ENCODE peak calls at places on chromosomes 5 and 9, in eight cellular contexts. One of them, this sample, is unnamed.

GRCh38 chr5:177261510-177261909 is 42.0 kb downstream of the RAB24 start:
- DNase-seq in kidney epithelial cell: no peak
- DNase-seq in cardiac muscle cell: no peak
- DNase-seq in IMR-90: no peak
- DNase-seq in neural progenitor cell: no peak
- DNase-seq in fibroblast of the aortic adventitia: no peak
- DNase-seq in coronary artery: no peak
- DNase-seq in fibroblast of villous mesenchyme: no peak
- DNase-seq in this sample: no peak

GRCh38 chr5:111016801-111017200 is 54.7 kb upstream of the TSLP start:
- DNase-seq in cardiac muscle cell: no peak
- DNase-seq in fibroblast of the aortic adventitia: peak; percentile 90
- DNase-seq in kidney epithelial cell: no peak
- DNase-seq in fibroblast of villous mesenchyme: peak; percentile 2
- DNase-seq in neural progenitor cell: no peak
- DNase-seq in coronary artery: no peak
- DNase-seq in IMR-90: peak; percentile 90
- DNase-seq in this sample: peak; percentile 40

GRCh38 chr9:70120834-70121510 is 77.3 kb downstream of the MAMDC2 start:
- DNase-seq in fibroblast of villous mesenchyme: peak; percentile 90
- DNase-seq in kidney epithelial cell: peak; percentile 88
- DNase-seq in IMR-90: peak; percentile 97
- DNase-seq in fibroblast of the aortic adventitia: peak; percentile 94
- DNase-seq in neural progenitor cell: peak; percentile 12
- DNase-seq in coronary artery: peak; percentile 92
- DNase-seq in cardiac muscle cell: no peak
- DNase-seq in this sample: peak; percentile 96

GRCh38 chr9:71286146-71286545 is 164.7 kb upstream of the TRPM3 start:
- DNase-seq in coronary artery: no peak
- DNase-seq in IMR-90: no peak
- DNase-seq in cardiac muscle cell: no peak
- DNase-seq in kidney epithelial cell: no peak
- DNase-seq in fibroblast of the aortic adventitia: no peak
- DNase-seq in neural progenitor cell: no peak
- DNase-seq in fibroblast of villous mesenchyme: no peak
- DNase-seq in this sample: no peak

GRCh38 chr9:98311541-98311940 is 56.1 kb upstream of the TBC1D2 start:
- DNase-seq in neural progenitor cell: no peak
- DNase-seq in cardiac muscle cell: no peak
- DNase-seq in IMR-90: no peak
- DNase-seq in fibroblast of the aortic adventitia: no peak
- DNase-seq in kidney epithelial cell: no peak
- DNase-seq in coronary artery: no peak
- DNase-seq in fibroblast of villous mesenchyme: no peak
- DNase-seq in this sample: no peak

GRCh38 chr5:161273410-161273809 is 273.1 kb downstream of the GABRB2 start:
- DNase-seq in cardiac muscle cell: no peak
- DNase-seq in IMR-90: no peak
- DNase-seq in kidney epithelial cell: no peak
- DNase-seq in coronary artery: no peak
- DNase-seq in neural progenitor cell: no peak
- DNase-seq in fibroblast of villous mesenchyme: no peak
- DNase-seq in fibroblast of the aortic adventitia: no peak
- DNase-seq in this sample: no peak

GRCh38 chr5:54874337-54875021 is 110.9 kb downstream of the ESM1 start:
- DNase-seq in fibroblast of the aortic adventitia: peak; percentile 62
- DNase-seq in coronary artery: no peak
- DNase-seq in cardiac muscle cell: no peak
- DNase-seq in IMR-90: peak; percentile 57
- DNase-seq in kidney epithelial cell: no peak
- DNase-seq in fibroblast of villous mesenchyme: peak; percentile 63
- DNase-seq in neural progenitor cell: no peak
- DNase-seq in this sample: no peak

GRCh38 chr9:5621327-5621726 is 7.6 kb upstream of the RIC1 start:
- DNase-seq in fibroblast of villous mesenchyme: peak; percentile 54
- DNase-seq in cardiac muscle cell: no peak
- DNase-seq in IMR-90: peak; percentile 87
- DNase-seq in neural progenitor cell: no peak
- DNase-seq in coronary artery: no peak
- DNase-seq in kidney epithelial cell: no peak
- DNase-seq in fibroblast of the aortic adventitia: peak; percentile 55
- DNase-seq in this sample: peak; percentile 87

GRCh38 chr9:76266649-76267627 is 127.3 kb downstream of the RFK start:
- DNase-seq in neural progenitor cell: peak; percentile 83
- DNase-seq in kidney epithelial cell: no peak
- DNase-seq in coronary artery: no peak
- DNase-seq in fibroblast of villous mesenchyme: no peak
- DNase-seq in fibroblast of the aortic adventitia: no peak
- DNase-seq in IMR-90: no peak
- DNase-seq in cardiac muscle cell: no peak
- DNase-seq in this sample: no peak

GRCh38 chr5:91190333-91190680 is 192.8 kb downstream of the ARRDC3 start:
- DNase-seq in fibroblast of villous mesenchyme: no peak
- DNase-seq in kidney epithelial cell: no peak
- DNase-seq in coronary artery: no peak
- DNase-seq in IMR-90: no peak
- DNase-seq in cardiac muscle cell: no peak
- DNase-seq in fibroblast of the aortic adventitia: no peak
- DNase-seq in neural progenitor cell: no peak
- DNase-seq in this sample: no peak
- TF ChIP-seq CTCF in fibroblast of villous mesenchyme: peak; percentile 11
- TF ChIP-seq CTCF in kidney epithelial cell: no peak
- TF ChIP-seq CTCF in coronary artery: no peak
- TF ChIP-seq CTCF in IMR-90: no peak
- TF ChIP-seq CTCF in cardiac muscle cell: no peak
- TF ChIP-seq CTCF in fibroblast of the aortic adventitia: no peak
- TF ChIP-seq CTCF in neural progenitor cell: no peak
- TF ChIP-seq CTCF in this sample: peak; percentile 6

DNA sequence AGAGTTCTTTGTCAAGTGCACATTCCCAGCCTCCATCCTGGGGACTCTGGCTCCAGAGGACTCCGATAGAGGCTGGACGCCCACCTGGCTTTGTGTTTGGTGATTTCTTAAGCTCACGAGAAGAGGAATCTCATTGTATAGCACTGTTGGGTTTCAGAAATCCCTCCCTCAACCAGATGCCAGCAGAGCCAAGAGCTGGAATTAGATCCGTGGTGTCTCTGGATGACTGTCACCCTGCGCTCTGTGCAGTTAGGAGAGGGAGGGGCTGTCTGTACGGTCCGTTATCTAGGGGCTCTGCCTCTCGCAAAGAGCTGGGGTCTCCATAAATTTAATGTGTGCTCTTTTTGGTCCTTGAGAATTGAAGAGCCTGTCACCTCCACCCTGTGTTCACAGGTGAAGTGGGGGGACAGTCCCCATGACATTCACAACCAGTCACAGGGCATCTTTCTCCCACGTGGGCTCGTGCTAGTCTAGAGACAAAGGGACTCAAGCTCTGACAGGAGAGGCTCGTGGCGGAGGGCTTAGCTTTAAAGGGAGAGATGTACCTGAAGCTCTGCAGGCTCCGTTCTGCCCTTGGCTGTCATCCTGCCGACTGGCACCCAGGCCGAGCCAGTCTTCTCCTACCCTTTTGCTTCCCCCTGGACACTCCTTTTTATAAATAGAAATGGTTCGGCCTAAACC is 41.4 kb downstream of the FAM78A start:
- DNase-seq in cardiac muscle cell: peak; percentile 77
- DNase-seq in coronary artery: no peak
- DNase-seq in kidney epithelial cell: no peak
- DNase-seq in neural progenitor cell: no peak
- DNase-seq in IMR-90: no peak
- DNase-seq in fibroblast of the aortic adventitia: no peak
- DNase-seq in fibroblast of villous mesenchyme: no peak
- DNase-seq in this sample: no peak
- H3K4me3 ChIP-seq in cardiac muscle cell: no peak overlapping the region
- H3K4me3 ChIP-seq in coronary artery: no peak overlapping the region
- H3K4me3 ChIP-seq in kidney epithelial cell: no peak overlapping the region
- H3K4me3 ChIP-seq in neural progenitor cell: no peak overlapping the region
- H3K4me3 ChIP-seq in IMR-90: no peak overlapping the region
- H3K4me3 ChIP-seq in fibroblast of the aortic adventitia: no peak overlapping the region
- H3K4me3 ChIP-seq in fibroblast of villous mesenchyme: no peak overlapping the region
- H3K4me3 ChIP-seq in this sample: no peak overlapping the region

DNA sequence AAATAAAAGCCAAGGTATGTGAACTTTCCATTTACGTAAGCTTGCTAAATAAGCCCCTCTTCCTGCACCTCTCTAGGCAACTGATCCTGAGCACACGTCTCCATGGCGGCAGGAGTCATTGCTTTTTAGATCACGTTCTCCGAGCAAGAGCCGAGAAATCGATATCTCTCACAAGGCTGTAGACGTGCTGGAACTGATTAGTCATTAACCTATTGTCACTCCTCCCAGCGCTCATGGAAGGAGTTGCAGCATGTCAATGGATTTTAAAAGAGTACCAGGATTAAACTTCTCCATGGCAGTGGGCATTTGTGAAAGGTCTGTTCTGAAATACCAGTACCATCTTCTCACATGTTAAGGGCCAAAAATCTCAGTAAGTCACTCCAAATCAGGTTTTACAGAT is 4.7 kb upstream of the ADCY2 start:
- DNase-seq in cardiac muscle cell: no peak
- DNase-seq in IMR-90: no peak
- DNase-seq in neural progenitor cell: peak; percentile 54
- DNase-seq in fibroblast of the aortic adventitia: no peak
- DNase-seq in fibroblast of villous mesenchyme: no peak
- DNase-seq in kidney epithelial cell: no peak
- DNase-seq in coronary artery: no peak
- DNase-seq in this sample: no peak
- TF ChIP-seq CTCF in cardiac muscle cell: no peak
- TF ChIP-seq CTCF in IMR-90: no peak
- TF ChIP-seq CTCF in neural progenitor cell: peak; percentile 36
- TF ChIP-seq CTCF in fibroblast of the aortic adventitia: no peak
- TF ChIP-seq CTCF in fibroblast of villous mesenchyme: no peak
- TF ChIP-seq CTCF in kidney epithelial cell: no peak
- TF ChIP-seq CTCF in coronary artery: no peak
- TF ChIP-seq CTCF in this sample: no peak

DNA sequence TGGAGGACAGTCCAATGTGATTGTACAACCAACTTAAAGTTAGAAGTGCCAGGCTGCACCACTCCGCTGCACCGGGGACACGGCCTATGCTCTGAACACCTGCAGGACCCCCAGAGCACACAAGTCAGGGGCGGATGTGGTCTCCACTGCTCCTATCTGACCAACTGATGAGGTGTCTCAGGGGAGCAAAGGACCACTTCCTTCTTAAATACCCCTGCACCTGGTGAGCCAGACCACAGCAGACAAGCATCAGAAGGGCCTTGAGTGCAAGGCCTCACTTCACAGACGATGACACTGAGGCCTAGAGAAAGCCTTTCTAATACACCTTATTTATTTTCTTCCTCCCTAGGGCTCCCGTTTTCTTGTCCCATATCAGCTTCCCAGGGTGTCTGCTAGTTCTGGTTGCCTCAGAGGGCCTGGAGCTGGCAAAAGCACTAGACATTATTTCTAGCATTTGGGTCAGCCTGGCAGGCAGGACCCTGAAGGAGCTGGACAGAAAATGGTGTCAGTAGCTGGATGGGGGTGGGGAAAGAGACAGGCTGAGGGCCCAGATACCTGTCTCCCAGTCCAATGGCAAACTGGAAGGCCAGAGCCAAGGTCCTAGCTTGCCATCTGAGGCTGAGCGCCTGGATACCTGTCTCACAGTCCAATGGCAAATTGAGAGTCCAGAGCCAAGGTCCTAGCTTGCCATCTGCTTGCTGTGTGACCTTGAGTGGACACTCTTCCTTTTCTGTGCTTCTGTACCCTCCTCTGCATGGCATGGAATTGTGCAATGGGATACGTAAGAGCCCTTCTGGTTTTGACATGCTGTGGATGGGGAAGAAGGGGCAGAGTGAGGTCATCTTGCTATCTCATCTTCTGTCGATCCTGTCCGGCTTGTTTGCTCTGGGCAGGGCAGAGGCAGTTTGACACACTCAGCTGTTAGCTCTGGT is 9.0 kb downstream of the CCDC69 start:
- DNase-seq in IMR-90: no peak
- DNase-seq in coronary artery: no peak
- DNase-seq in fibroblast of villous mesenchyme: peak; percentile 52
- DNase-seq in neural progenitor cell: no peak
- DNase-seq in fibroblast of the aortic adventitia: no peak
- DNase-seq in cardiac muscle cell: no peak
- DNase-seq in kidney epithelial cell: no peak
- DNase-seq in this sample: no peak
- H3K4me3 ChIP-seq in IMR-90: no peak overlapping the region
- H3K4me3 ChIP-seq in coronary artery: peak overlapping the region; percentile 27
- H3K4me3 ChIP-seq in fibroblast of villous mesenchyme: no peak overlapping the region
- H3K4me3 ChIP-seq in neural progenitor cell: no peak overlapping the region
- H3K4me3 ChIP-seq in fibroblast of the aortic adventitia: no peak overlapping the region
- H3K4me3 ChIP-seq in cardiac muscle cell: no peak overlapping the region
- H3K4me3 ChIP-seq in kidney epithelial cell: no peak overlapping the region
- H3K4me3 ChIP-seq in this sample: no peak overlapping the region

GRCh38 chr9:75238311-75238976 is 150.1 kb downstream of the OSTF1 start:
- DNase-seq in IMR-90: peak; percentile 68
- DNase-seq in cardiac muscle cell: peak; percentile 77
- DNase-seq in fibroblast of the aortic adventitia: peak; percentile 74
- DNase-seq in coronary artery: no peak
- DNase-seq in neural progenitor cell: peak; percentile 83
- DNase-seq in fibroblast of villous mesenchyme: peak; percentile 54
- DNase-seq in kidney epithelial cell: no peak
- DNase-seq in this sample: peak; percentile 53
- TF ChIP-seq CTCF in IMR-90: peak; percentile 57
- TF ChIP-seq CTCF in cardiac muscle cell: peak; percentile 60
- TF ChIP-seq CTCF in fibroblast of the aortic adventitia: peak; percentile 68
- TF ChIP-seq CTCF in coronary artery: peak; percentile 37
- TF ChIP-seq CTCF in neural progenitor cell: peak; percentile 68
- TF ChIP-seq CTCF in fibroblast of villous mesenchyme: peak; percentile 62
- TF ChIP-seq CTCF in kidney epithelial cell: peak; percentile 62
- TF ChIP-seq CTCF in this sample: peak; percentile 45

DNA sequence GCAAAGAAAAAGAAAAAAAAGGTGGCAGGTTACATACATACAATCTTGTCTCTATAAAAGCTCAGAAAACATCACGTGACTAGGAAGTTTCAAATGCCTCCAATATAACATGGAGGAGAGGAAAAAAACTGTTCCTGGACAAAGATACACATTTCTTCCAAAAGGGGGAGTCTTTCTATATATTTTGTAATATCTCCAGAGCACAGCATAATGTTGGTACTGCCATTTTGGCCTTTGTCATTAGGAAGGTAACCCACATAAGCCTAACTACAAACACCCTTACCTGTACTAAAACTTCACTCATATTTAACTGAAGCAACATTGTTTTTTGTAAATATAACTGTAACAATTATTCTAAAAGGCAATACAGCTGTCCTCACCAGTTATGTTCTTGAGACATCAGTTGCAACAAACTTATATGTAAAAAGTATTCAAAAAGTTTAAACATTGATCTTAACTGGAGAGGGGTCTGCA is 1.2 kb upstream of the BTF3 start:
- DNase-seq in kidney epithelial cell: peak; percentile 38
- DNase-seq in coronary artery: no peak
- DNase-seq in fibroblast of the aortic adventitia: peak; percentile 76
- DNase-seq in fibroblast of villous mesenchyme: peak; percentile 58
- DNase-seq in neural progenitor cell: peak; percentile 42
- DNase-seq in IMR-90: peak; percentile 72
- DNase-seq in cardiac muscle cell: peak; percentile 48
- DNase-seq in this sample: peak; percentile 76
- H3K4me3 ChIP-seq in kidney epithelial cell: no peak overlapping the region
- H3K4me3 ChIP-seq in coronary artery: peak overlapping the region; percentile 95
- H3K4me3 ChIP-seq in fibroblast of the aortic adventitia: no peak overlapping the region
- H3K4me3 ChIP-seq in fibroblast of villous mesenchyme: no peak overlapping the region
- H3K4me3 ChIP-seq in neural progenitor cell: peak overlapping the region; percentile 84
- H3K4me3 ChIP-seq in IMR-90: no peak overlapping the region
- H3K4me3 ChIP-seq in cardiac muscle cell: peak overlapping the region; percentile 60
- H3K4me3 ChIP-seq in this sample: peak overlapping the region; percentile 88

This sample was measured in fibroblast of mammary gland.